ENCODE peak calls at places on chromosomes 2 and 18, in ten cellular contexts. Q is A549, E is transverse colon, Z is K562, V is stomach, H is ovary, F is sigmoid colon, W is tibial nerve, T is GM12878, Y is H1. R is an unnamed sample.

GRCh38 chr18:74791501-74792188 is 194.0 kb downstream of the ZNF407 start:
- DNase-seq in Q (no peak), E (no peak), Z (no peak), V (no peak), H (no peak), F (no peak), W (no peak), T (no peak), Y (no peak), R (no peak)

GRCh38 chr2:217711236-217711635 is 291.6 kb downstream of the TNS1 start:
- DNase-seq in Q (no peak), E (no peak), Z (no peak), V (no peak), H (no peak), F (no peak), W (no peak), T (no peak), Y (no peak), R (no peak)

GRCh38 chr2:218444692-218445357 is 25.9 kb downstream of the VIL1 start:
- DNase-seq in Q (peak), E (peak), Z (no peak), V (no peak), H (no peak), F (no peak), W (no peak), T (no peak), Y (no peak), R (no peak)

GRCh38 chr2:226447896-226448295 is 351.7 kb downstream of the IRS1 start:
- DNase-seq in Q (no peak), E (no peak), Z (no peak), V (no peak), H (no peak), F (no peak), W (no peak), T (no peak), Y (no peak), R (no peak)

GRCh38 chr2:26298638-26299393 is 47.1 kb upstream of the SELENOI start:
- DNase-seq in Q (no peak), E (peak), Z (no peak), V (peak), H (peak), F (peak), W (peak), T (peak), Y (peak), R (no peak)

GRCh38 chr2:18171191-18172139 is 293.0 kb downstream of the KCNS3 start:
- DNase-seq in Q (no peak), E (peak), Z (no peak), V (no peak), H (no peak), F (peak), W (peak), T (no peak), Y (no peak), R (no peak)

GRCh38 chr2:218626369-218626768 is 18.7 kb downstream of the PLCD4 start:
- DNase-seq in Q (no peak), E (no peak), Z (no peak), V (no peak), H (no peak), F (no peak), W (no peak), T (no peak), Y (no peak), R (no peak)

GRCh38 chr2:100978582-100979051 is 23.5 kb upstream of the RPL31 start:
- DNase-seq in Q (no peak), E (peak), Z (no peak), V (no peak), H (no peak), F (peak), W (no peak), T (no peak), Y (no peak), R (no peak)

GRCh38 chr2:32330136-32330535 is 26.7 kb upstream of the BIRC6 start:
- DNase-seq in Q (no peak), E (no peak), Z (no peak), V (no peak), H (no peak), F (no peak), W (no peak), T (no peak), Y (no peak), R (no peak)

GRCh38 chr2:132593171-132593570 is 76.8 kb downstream of the LYPD1 start:
- DNase-seq in Q (no peak), E (no peak), Z (no peak), V (no peak), H (no peak), F (no peak), W (no peak), T (no peak), Y (peak), R (no peak)

GRCh38 chr2:14342313-14342712 is 290.2 kb upstream of the LRATD1 start:
- DNase-seq in Q (no peak), E (no peak), Z (no peak), V (no peak), H (no peak), F (no peak), W (no peak), T (no peak), Y (no peak), R (no peak)

GRCh38 chr2:1632006-1632348 is 112.3 kb downstream of the PXDN start:
- DNase-seq in Q (no peak), E (peak), Z (no peak), V (no peak), H (no peak), F (peak), W (no peak), T (no peak), Y (no peak), R (no peak)

GRCh38 chr2:54772110-54772509 is 48.6 kb downstream of the EML6 start:
- DNase-seq in Q (no peak), E (no peak), Z (no peak), V (no peak), H (no peak), F (no peak), W (no peak), T (no peak), Y (no peak), R (no peak)

GRCh38 chr2:161103451-161103831 is 56.8 kb upstream of the TANK start:
- DNase-seq in Q (no peak), E (no peak), Z (no peak), V (no peak), H (no peak), F (no peak), W (no peak), T (no peak), Y (no peak), R (no peak)
- TF ChIP-seq EP300 in Q (no peak), E (no peak), Z (no peak), V (no peak), H (no peak), F (no peak), W (no peak), T (no peak), Y (no peak), R (no peak)

GRCh38 chr2:27914793-27915175 is 24.3 kb downstream of the BABAM2 start:
- DNase-seq in Q (no peak), E (no peak), Z (no peak), V (no peak), H (no peak), F (no peak), W (no peak), T (no peak), Y (no peak), R (no peak)
- TF ChIP-seq EP300 in Q (no peak), E (no peak), Z (no peak), V (no peak), H (no peak), F (no peak), W (no peak), T (no peak), Y (no peak), R (no peak)

GRCh38 chr18:56962322-56962721 is 184.6 kb upstream of the BOD1L2 start:
- DNase-seq in Q (no peak), E (no peak), Z (no peak), V (no peak), H (no peak), F (no peak), W (no peak), T (no peak), Y (no peak), R (no peak)
- TF ChIP-seq EP300 in Q (no peak), E (no peak), Z (no peak), V (no peak), H (no peak), F (no peak), W (no peak), T (no peak), Y (no peak), R (no peak)

DNA sequence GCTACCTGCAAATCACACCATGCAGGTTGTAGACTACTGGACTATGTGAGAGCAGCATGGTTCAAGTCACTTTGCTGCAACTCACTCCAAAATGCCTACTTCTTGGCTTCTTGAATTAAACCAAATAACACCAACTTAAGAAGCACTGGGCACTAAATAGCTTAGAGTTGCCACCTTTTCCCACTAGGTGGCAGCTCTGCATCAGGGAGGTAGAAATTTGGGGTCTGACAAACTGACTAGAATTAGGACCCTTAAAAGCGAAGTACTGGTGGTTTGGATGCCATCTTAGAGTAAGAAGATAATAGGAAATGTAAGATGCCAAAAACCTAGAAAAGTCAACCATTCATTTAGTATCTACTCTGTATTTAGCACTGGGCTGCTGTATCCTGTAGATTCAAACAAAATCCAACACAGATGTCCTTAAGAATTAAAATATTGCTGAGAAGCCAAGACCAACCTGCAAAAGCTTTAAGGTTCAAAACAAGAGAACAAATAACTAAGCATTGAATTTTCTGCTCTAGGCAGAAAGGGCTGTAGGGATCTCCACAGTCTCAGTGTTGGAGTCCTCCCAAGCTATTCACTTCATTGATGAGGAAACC is 65.5 kb downstream of the CCBE1 start:
- DNase-seq in Q (peak), E (no peak), Z (no peak), V (no peak), H (no peak), F (no peak), W (no peak), T (no peak), Y (peak), R (no peak)
- TF ChIP-seq EP300 in Q (no peak), E (no peak), Z (no peak), V (no peak), H (no peak), F (no peak), W (no peak), T (no peak), Y (no peak), R (no peak)

GRCh38 chr2:23419171-23420090 is 34.5 kb downstream of the KLHL29 start:
- DNase-seq in Q (no peak), E (no peak), Z (no peak), V (peak), H (no peak), F (no peak), W (no peak), T (no peak), Y (peak), R (no peak)

GRCh38 chr2:23423062-23423872 is 38.3 kb downstream of the KLHL29 start:
- DNase-seq in Q (no peak), E (no peak), Z (no peak), V (no peak), H (no peak), F (no peak), W (no peak), T (no peak), Y (peak), R (peak)

GRCh38 chr2:23420091-23420839 is 35.3 kb downstream of the KLHL29 start:
- DNase-seq in Q (no peak), E (no peak), Z (no peak), V (peak), H (no peak), F (no peak), W (no peak), T (no peak), Y (peak), R (no peak)

GRCh38 chr2:23422089-23423061 is 37.4 kb downstream of the KLHL29 start:
- DNase-seq in Q (no peak), E (no peak), Z (no peak), V (no peak), H (no peak), F (no peak), W (no peak), T (no peak), Y (no peak), R (no peak)

GRCh38 chr2:23420840-23421476 is 36.0 kb downstream of the KLHL29 start:
- DNase-seq in Q (no peak), E (no peak), Z (no peak), V (no peak), H (no peak), F (no peak), W (no peak), T (no peak), Y (peak), R (no peak)
- TF ChIP-seq EP300 in Q (no peak), E (no peak), Z (no peak), V (no peak), H (no peak), F (no peak), W (no peak), T (no peak), Y (no peak), R (no peak)